ENCODE peak calls at places on chromosomes 11 and 22, in five cellular contexts. J is hepatocyte, F is fibroblast of lung, L is AG04450, D is tibial artery. W is an unnamed sample. For H3K27me3, the result is how much of the 10 kb centered on the place peaks cover.

GRCh38 chr11:62242021-62242420 is at the start of gene SCGB1D2:
- DNase-seq in J (no peak), F (no peak), L (no peak), D (no peak), W (peak)

GRCh38 chr11:72230764-72231365 is 6.3 kb downstream of the INPPL1 start:
- DNase-seq in J (no peak), F (no peak), L (no peak), D (no peak), W (no peak)

GRCh38 chr11:84498016-84498415 is 1129.1 kb downstream of the DLG2 start:
- DNase-seq in J (no peak), F (peak), L (no peak), D (no peak), W (no peak)

GRCh38 chr11:119990306-119991021 is 147.4 kb downstream of the TRIM29 start:
- DNase-seq in J (no peak), F (peak), L (no peak), D (no peak), W (no peak)

GRCh38 chr11:1387961-1388762 is 1.6 kb upstream of the BRSK2 start:
- DNase-seq in J (no peak), F (no peak), L (no peak), D (no peak), W (no peak)

GRCh38 chr11:86537541-86538222 is 134.7 kb downstream of the ME3 start:
- DNase-seq in J (no peak), F (no peak), L (no peak), D (no peak), W (no peak)

GRCh38 chr11:75477614-75477935 is 44.6 kb upstream of the KLHL35 start:
- DNase-seq in J (no peak), F (no peak), L (no peak), D (no peak), W (no peak)

GRCh38 chr22:35560366-35560765 is 19.7 kb downstream of the RASD2 start:
- DNase-seq in J (no peak), F (peak), L (no peak), D (no peak), W (no peak)

GRCh38 chr11:69912911-69913451 is 93.8 kb upstream of the FGF3 start:
- DNase-seq in J (no peak), F (no peak), L (no peak), D (peak), W (peak)

GRCh38 chr11:128630367-128631230 is 43.2 kb upstream of the ETS1 start:
- DNase-seq in J (peak), F (peak), L (peak), D (peak), W (peak)

GRCh38 chr11:115637842-115638241 is 133.6 kb upstream of the CADM1 start:
- DNase-seq in J (no peak), F (no peak), L (no peak), D (no peak), W (no peak)

GRCh38 chr11:63639195-63639832 is 25.1 kb upstream of the PLAAT3 start:
- DNase-seq in J (peak), F (peak), L (no peak), D (peak), W (peak)

GRCh38 chr11:2794947-2795346 is 90.6 kb downstream of the CDKN1C start:
- DNase-seq in J (no peak), F (no peak), L (no peak), D (peak), W (no peak)

GRCh38 chr11:77418155-77418980 is 55.5 kb downstream of the PAK1 start:
- DNase-seq in J (no peak), F (no peak), L (no peak), D (no peak), W (no peak)

GRCh38 chr11:2159536-2160413 is 1.2 kb downstream of the INS start:
- DNase-seq in J (no peak), F (no peak), L (no peak), D (no peak), W (no peak)

GRCh38 chr11:123061403-123062157 is at the start of gene HSPA8:
- DNase-seq in J (peak), F (peak), L (peak), D (peak), W (no peak)

GRCh38 chr11:70473186-70473872 is 75.0 kb downstream of the CTTN start:
- DNase-seq in J (no peak), F (no peak), L (no peak), D (no peak), W (no peak)

GRCh38 chr11:88411265-88411664 is 73.7 kb upstream of the CTSC start:
- DNase-seq in J (no peak), F (peak), L (peak), D (no peak), W (peak)

GRCh38 chr11:96037267-96037990 is 113.5 kb upstream of the MTMR2 start:
- DNase-seq in J (peak), F (peak), L (no peak), D (no peak), W (peak)

GRCh38 chr11:62358273-62358672 is 21.0 kb downstream of the ASRGL1 start:
- DNase-seq in J (no peak), F (no peak), L (no peak), D (no peak), W (no peak)

GRCh38 chr11:62195945-62196344 is 5.9 kb downstream of the SCGB1D1 start:
- DNase-seq in J (no peak), F (no peak), L (no peak), D (no peak), W (no peak)

GRCh38 chr22:45628508-45628907 is 43.1 kb upstream of the ATXN10 start:
- DNase-seq in J (peak), F (no peak), L (no peak), D (no peak), W (no peak)

GRCh38 chr11:47233989-47234668 is 14.5 kb downstream of the ACP2 start:
- DNase-seq in J (peak), F (peak), L (no peak), D (no peak), W (peak)

GRCh38 chr11:80524330-80524729 is 1083.5 kb upstream of the TENM4 start:
- DNase-seq in J (peak), F (no peak), L (no peak), D (no peak), W (no peak)

DNA sequence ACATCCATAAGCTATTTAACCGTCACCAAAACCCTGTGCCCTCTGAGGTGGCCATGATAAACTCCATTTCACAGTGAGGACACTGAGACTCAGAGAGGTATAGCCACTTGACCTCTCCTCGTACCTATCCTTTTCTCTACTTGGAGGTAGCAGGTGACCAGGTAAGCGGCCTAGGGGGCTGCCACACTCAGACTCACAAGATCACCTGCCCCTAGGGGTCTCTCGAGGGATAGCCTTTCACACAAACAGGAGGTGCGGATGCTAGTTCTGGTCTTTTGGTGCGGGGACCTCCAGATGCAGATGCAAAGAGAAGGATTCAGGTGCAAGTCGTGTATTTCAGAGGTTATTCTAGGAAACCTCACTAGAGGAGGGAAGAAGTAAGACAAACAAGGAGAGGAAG is 14.6 kb downstream of the MS4A18 start:
- DNase-seq in J (no peak), F (no peak), L (no peak), D (no peak), W (no peak)
- TF ChIP-seq CTCF in J (no peak), F (no peak), L (no peak), D (no peak), W (no peak)

DNA sequence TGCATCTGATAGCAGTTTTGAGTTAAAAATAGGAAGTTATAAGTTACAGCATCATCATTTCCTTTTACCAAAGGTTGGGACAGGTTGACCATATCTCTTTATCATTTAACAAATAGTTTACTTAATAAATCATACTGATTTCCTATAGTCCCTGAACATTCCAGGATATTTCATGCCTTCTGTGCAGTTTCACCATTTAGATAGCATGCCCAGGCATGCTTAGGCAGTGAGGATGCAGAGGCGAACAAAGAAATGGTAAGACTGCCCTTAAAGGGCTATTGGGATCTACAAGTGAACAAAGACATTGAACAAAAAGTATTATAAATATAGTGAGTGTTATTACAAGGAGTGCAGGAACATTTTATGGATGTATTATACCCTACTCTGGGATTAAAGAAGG is 96.4 kb downstream of the PRMT3 start:
- DNase-seq in J (no peak), F (peak), L (no peak), D (no peak), W (peak)
- H3K4me3 ChIP-seq in J (no peak), F (no peak), L (no peak), D (no peak), W (no peak)

DNA sequence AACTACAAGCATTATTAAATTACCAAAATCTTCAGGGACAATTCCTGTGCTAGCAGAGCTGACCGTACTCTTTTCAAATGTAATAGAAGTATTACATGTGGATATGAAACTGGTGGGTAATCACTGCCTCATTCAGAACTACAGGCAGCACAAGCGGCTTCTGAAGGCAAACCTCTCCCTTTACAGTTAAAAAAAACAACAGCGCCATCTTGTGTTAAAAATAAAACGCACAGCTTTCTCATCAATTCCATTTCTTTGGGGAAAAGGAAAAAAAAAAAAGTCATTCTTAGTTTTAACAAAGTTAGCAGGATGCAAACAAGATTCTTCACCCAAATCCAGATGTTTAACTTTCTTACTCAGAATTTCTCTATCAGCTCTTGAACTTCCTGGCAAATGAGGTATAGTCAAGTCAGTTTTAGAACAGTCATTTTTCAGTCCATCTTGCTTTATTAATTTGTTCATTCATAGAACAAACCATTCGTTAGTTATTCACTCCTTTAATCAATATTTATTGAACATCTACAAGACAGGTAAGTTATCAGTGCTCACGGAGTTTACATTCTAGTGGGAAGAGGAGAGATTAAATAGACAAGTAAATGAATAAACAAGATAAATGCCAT is 331.8 kb upstream of the MPPED2 start:
- DNase-seq in J (peak), F (peak), L (peak), D (no peak), W (peak)
- H3K27me3 ChIP-seq in J (under half), F (under half), L (under half), D (under half), W (under half)

GRCh38 chr22:38841635-38842034 is 2.2 kb downstream of the NPTXR start:
- DNase-seq in J (no peak), F (no peak), L (no peak), D (no peak), W (no peak)

GRCh38 chr22:38844661-38845367 is 986 bp upstream of the NPTXR start:
- DNase-seq in J (no peak), F (peak), L (no peak), D (no peak), W (no peak)

GRCh38 chr22:38842512-38843200 is 1.2 kb downstream of the NPTXR start:
- DNase-seq in J (no peak), F (no peak), L (no peak), D (no peak), W (no peak)

GRCh38 chr22:38843716-38844660 is at the start of gene NPTXR:
- DNase-seq in J (peak), F (peak), L (no peak), D (no peak), W (no peak)

DNA sequence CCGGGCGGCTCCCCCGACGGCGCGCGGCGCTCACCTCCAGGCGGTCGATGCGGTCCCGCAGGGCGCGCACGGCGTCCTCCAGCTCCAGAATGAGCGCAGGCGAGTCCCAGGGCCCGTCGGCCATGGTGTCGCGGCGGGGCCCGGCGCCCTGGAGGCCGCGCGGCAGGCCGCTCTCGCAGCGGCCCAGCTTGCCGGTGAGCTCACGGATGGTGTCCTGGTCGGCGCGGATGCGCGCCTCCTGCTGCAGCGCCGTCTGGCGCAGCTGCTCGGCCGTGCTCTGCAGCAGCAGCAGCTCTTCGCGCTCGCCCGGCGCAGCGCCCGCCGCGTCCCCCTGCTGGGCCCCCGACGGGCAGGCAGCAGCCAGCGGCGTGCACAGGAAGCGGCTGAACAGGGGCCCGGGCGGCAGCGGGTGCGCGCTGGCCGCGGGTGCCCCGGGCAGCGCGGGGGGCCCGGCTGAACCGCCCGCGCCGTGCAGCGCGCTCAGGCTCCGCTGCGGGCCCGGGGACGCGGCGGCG is 570 bp downstream of the NPTXR start:
- DNase-seq in J (peak), F (peak), L (peak), D (no peak), W (peak)
- TF ChIP-seq CTCF in J (peak), F (peak), L (peak), D (peak), W (peak)

GRCh38 chr11:19920982-19921381 is 208.3 kb downstream of the NAV2 start:
- DNase-seq in J (no peak), F (peak), L (no peak), D (no peak), W (no peak)

GRCh38 chr11:19918302-19919049 is 205.8 kb downstream of the NAV2 start:
- DNase-seq in J (no peak), F (peak), L (no peak), D (no peak), W (no peak)

GRCh38 chr11:19917069-19917468 is 204.4 kb downstream of the NAV2 start:
- DNase-seq in J (no peak), F (no peak), L (no peak), D (no peak), W (no peak)

GRCh38 chr11:19921976-19922688 is 209.5 kb downstream of the NAV2 start:
- DNase-seq in J (no peak), F (peak), L (no peak), D (no peak), W (no peak)

DNA sequence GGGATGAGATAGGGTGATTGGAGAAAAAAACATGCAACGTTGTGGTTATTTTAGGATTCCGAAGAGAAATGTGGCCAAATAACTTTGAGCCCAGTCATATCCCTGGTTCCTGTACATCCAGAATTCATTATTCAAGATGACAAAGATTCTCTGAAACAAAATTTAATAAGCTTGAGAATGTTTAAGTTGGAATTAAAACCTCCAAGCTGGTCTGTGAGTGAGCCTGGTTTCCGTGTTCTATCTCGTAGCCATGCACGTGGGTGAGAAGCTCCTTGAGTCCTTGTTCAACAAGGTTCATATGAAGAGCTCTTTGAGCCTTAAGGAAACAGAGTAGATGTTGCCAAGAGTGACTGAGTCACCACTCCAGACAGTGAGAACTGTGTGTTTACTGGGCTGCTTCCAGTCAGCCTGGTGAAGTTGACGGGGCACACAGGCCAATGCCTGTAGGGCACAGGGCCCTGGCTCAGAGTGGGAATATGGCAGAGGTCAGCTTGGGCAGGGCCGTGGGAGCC is 206.5 kb downstream of the NAV2 start:
- DNase-seq in J (peak), F (peak), L (peak), D (peak), W (peak)
- H3K4me3 ChIP-seq in J (no peak), F (no peak), L (no peak), D (no peak), W (no peak)

GRCh38 chr22:48885919-48886305 is 941.8 kb downstream of the BRD1 start:
- DNase-seq in J (no peak), F (no peak), L (no peak), D (no peak), W (no peak)
- H3K27me3 ChIP-seq in J (under half), F (under half), L (under half), D (under half), W (under half)

GRCh38 chr11:35671396-35672127 is 9.0 kb downstream of the TRIM44 start:
- DNase-seq in J (no peak), F (no peak), L (no peak), D (no peak), W (no peak)
- TF ChIP-seq CTCF in J (no peak), F (no peak), L (no peak), D (no peak), W (no peak)

GRCh38 chr22:44454113-44454769 is 43.8 kb downstream of the RTL6 start:
- DNase-seq in J (no peak), F (no peak), L (no peak), D (no peak), W (no peak)

GRCh38 chr22:44455151-44455962 is 42.7 kb downstream of the RTL6 start:
- DNase-seq in J (no peak), F (no peak), L (no peak), D (no peak), W (peak)

GRCh38 chr22:44458044-44459020 is 39.7 kb downstream of the RTL6 start:
- DNase-seq in J (no peak), F (no peak), L (no peak), D (no peak), W (no peak)

GRCh38 chr22:44456661-44457412 is 41.2 kb downstream of the RTL6 start:
- DNase-seq in J (no peak), F (no peak), L (no peak), D (no peak), W (no peak)

GRCh38 chr22:44455963-44456358 is 42.1 kb downstream of the RTL6 start:
- DNase-seq in J (no peak), F (no peak), L (no peak), D (no peak), W (no peak)
- H3K4me3 ChIP-seq in J (no peak), F (no peak), L (no peak), D (no peak), W (no peak)

DNA sequence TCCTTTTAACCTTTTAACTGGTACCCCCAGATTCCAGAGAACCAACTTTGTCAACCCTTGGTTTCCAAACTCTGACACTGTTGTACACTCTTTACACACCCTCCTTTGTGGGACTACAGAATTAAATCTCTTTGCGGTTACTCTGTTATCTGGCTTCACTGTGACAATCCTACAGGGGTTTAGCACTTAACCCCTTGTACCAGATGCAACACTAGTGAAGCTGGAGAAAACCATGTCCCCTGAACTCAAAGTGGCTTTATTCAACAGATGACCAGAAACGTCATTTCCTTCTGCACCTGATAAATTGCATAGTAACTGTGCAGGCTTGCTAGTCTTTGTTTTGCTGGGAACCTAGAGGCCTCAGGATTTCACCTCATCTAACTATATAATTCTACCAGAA is 5.6 kb upstream of the GAB2 start:
- DNase-seq in J (no peak), F (no peak), L (no peak), D (no peak), W (no peak)
- H3K27me3 ChIP-seq in J (under half), F (under half), L (under half), D (under half), W (under half)